ENCODE peak calls at places on chromosome 16, in four cellular contexts. U is K562, T is sigmoid colon, D is transverse colon. Q is an unnamed sample.
A peak's percentile ranks its signal among the peaks of the same experiment; 100 is the strongest.

GRCh38 chr16:48347980-48348379 is 37.2 kb downstream of the SIAH1 start:
- DNase-seq in U (no peak), T (no peak), D (no peak), Q (no peak)

GRCh38 chr16:53864819-53865491 is 161.0 kb downstream of the FTO start:
- DNase-seq in U (peak; percentile 18), T (no peak), D (no peak), Q (no peak)

GRCh38 chr16:29943846-29944669 is 17.8 kb upstream of the TMEM219 start:
- DNase-seq in U (peak; percentile 83), T (peak; percentile 72), D (peak; percentile 79), Q (peak; percentile 41)

GRCh38 chr16:31458073-31458834 is 1.0 kb upstream of the ARMC5 start:
- DNase-seq in U (peak; percentile 75), T (peak; percentile 78), D (peak; percentile 72), Q (peak; percentile 57)

GRCh38 chr16:48366165-48367093 is 18.8 kb downstream of the SIAH1 start:
- DNase-seq in U (peak; percentile 64), T (peak; percentile 79), D (peak; percentile 64), Q (peak; percentile 53)

GRCh38 chr16:71796501-71796900 is 12.1 kb downstream of the AP1G1 start:
- DNase-seq in U (no peak), T (no peak), D (no peak), Q (no peak)

GRCh38 chr16:82834156-82834758 is 207.5 kb downstream of the CDH13 start:
- DNase-seq in U (no peak), T (no peak), D (no peak), Q (no peak)

GRCh38 chr16:27678955-27679354 is 129.0 kb downstream of the KATNIP start:
- DNase-seq in U (no peak), T (no peak), D (no peak), Q (no peak)

GRCh38 chr16:19033761-19034160 is 33.7 kb upstream of the COQ7 start:
- DNase-seq in U (no peak), T (no peak), D (no peak), Q (no peak)
- H3K36me3 ChIP-seq in U (no peaks in the 10 kb centered on the region), T (no peaks in the 10 kb centered on the region), D (no peaks in the 10 kb centered on the region), Q (no peaks in the 10 kb centered on the region)

GRCh38 chr16:61214780-61215179 is 821.5 kb downstream of the CDH8 start:
- DNase-seq in U (no peak), T (no peak), D (no peak), Q (no peak)

GRCh38 chr16:61210039-61210438 is 826.2 kb downstream of the CDH8 start:
- DNase-seq in U (no peak), T (no peak), D (no peak), Q (no peak)
- TF ChIP-seq EP300 in U (no peak), T (no peak), D (no peak), Q (no peak)

GRCh38 chr16:21963887-21964286 is 10.7 kb downstream of the UQCRC2 start:
- DNase-seq in U (no peak), T (no peak), D (no peak), Q (no peak)
- H3K4me3 ChIP-seq in U (no peak overlapping the region), T (no peak overlapping the region), D (no peak overlapping the region), Q (no peak overlapping the region)

DNA sequence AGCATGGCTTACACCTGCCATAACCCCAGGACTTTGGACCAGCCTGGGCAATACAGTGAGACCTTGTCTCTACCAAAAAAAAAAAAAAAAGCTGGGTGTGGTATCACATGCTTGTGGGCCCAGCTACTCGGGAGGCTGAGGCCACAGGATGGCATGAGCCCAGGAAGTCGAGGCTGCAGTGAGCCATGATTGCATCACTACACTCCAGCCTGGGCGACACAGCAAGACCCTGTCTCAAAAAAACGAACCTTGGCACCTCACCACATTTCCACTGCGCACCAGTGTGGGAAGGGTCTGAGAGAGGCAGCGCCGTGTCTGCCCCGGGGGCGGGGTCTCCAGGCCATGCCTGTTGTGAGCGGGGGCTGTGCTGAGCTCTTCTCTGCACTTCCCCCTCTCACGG is 6.3 kb downstream of the ACSF3 start:
- DNase-seq in U (no peak), T (no peak), D (peak; percentile 74), Q (no peak)
- H3K36me3 ChIP-seq in U (peaks cover 73% of the 10 kb centered on the region), T (peaks cover 47% of the 10 kb centered on the region), D (peaks cover 9% of the 10 kb centered on the region), Q (peaks cover 37% of the 10 kb centered on the region)

DNA sequence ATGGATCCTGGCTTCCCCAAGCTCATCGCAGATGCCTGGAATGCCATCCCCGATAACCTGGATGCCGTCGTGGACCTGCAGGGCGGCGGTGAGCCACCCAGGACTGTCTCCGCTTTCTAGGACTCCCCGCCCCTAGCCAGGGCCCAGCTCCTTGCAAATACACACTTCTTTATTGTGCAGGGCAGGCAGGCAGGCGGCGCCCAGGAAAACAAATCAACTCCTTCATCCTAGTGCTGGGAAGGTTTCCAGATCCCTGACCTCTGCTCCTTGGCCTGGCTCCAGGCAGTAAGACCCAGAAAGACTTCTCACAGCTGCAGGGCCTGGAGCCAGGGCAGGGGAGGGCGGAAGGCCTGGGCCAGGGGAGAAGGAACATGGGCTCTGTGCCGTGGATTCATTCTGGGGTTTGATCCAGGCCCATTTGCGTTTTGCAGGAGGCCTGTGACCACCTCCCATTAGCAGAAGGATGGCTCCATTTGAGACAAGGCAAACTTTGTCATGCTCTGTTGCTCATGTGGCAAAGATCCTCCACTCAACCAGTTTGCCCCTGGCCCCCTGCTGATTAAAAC is 6.0 kb upstream of the LPCAT2 start:
- DNase-seq in U (no peak), T (peak; percentile 95), D (peak; percentile 93), Q (peak; percentile 97)
- TF ChIP-seq EP300 in U (no peak), T (no peak), D (no peak), Q (no peak)

DNA sequence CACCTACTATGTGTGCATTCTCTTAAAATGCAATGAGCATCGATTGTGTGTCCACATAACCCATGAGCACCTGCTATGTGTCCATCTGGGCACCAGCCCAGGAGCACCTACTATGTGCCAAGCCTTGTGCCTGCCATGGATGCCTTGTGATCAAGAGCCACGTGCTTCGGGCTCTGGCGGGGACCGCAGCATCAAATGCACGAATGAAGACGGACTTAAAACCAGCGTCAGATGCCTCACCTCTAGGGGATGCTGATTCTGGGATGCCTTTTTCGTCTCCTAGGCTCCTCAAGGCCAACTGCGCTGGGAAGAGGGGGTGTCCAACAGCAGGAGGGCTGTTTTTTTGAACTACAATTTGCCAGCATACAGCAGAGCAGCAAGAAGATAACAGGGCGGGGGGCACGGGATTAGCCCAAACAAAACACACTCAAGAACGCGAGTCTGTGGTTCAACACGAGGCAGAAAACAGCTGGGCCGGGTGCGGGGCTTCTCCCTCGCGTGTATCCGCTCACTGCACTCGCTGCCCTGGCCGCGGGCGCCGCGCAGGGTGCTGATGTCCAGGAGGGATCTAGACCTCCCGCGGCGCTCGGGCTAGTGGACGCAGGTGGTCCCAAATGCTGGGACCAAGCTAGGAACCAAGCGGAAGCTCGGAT is 1.2 kb upstream of the GLIS2 start:
- DNase-seq in U (peak; percentile 64), T (peak; percentile 78), D (no peak), Q (no peak)
- H3K4me3 ChIP-seq in U (peak overlapping the region; percentile 48), T (peak overlapping the region; percentile 69), D (peak overlapping the region; percentile 45), Q (peak overlapping the region; percentile 71)

GRCh38 chr16:70250748-70251650 is 741 bp downstream of the EXOSC6 start:
- DNase-seq in U (peak; percentile 73), T (no peak), D (peak; percentile 51), Q (peak; percentile 52)
- H3K36me3 ChIP-seq in U (peaks cover 52% of the 10 kb centered on the region), T (peaks cover 44% of the 10 kb centered on the region), D (peaks cover 19% of the 10 kb centered on the region), Q (peaks cover 34% of the 10 kb centered on the region)

DNA sequence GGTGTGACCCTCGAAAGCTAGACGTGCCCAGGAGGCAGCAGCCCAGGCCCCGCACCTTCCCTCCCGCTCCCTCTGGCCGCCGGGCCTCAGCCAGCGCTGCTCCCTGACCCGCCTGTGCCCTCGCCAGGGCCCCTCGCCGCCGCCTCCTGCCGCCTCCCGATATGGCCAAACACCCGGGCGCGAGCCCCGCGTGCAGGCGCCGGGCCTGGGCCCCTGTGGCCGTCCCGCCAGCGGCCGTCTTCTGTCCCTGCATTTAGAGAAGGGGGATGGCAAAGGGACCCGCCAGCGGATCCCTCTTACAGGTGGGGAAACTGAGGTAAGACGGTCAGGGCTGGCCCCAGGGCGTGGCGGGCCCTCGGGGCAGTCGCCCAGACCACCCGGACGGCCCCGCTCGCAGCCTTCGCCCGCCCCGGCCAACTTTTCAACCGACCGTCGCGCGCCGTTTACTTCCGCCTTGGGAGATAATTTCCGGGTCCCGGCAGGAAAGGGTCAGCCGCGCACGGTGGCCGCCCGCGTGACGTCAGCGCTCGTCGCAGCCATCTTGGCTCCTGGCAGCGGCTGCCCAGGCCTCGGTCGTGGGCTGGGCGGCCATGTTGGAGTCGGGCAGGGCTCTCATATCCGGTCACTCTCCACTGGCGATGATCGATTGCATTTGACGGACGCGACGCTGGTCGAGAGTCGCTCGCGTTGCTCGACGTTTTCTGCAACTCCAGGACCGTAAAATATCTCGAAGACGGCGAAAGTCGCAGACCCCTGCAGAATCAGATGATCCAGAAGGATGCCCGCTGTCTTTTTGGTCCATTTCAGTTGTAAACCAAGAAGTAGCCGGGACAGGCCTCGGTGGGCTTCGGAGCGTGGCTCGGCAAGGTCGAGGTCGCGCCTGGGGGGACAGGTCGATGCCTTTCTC is 7.1 kb upstream of the GNG13 start:
- DNase-seq in U (peak; percentile 98), T (peak; percentile 96), D (peak; percentile 96), Q (peak; percentile 95)
- TF ChIP-seq EP300 in U (no peak), T (no peak), D (no peak), Q (no peak)